ENCODE peak calls at places on chromosomes 13 and 19, in four cellular contexts. Q, M, Y and C are unnamed samples.

GRCh38 chr19:42291437-42291815 is 10.5 kb upstream of the PRR19 start:
- DNase-seq in Q (no peak), M (peak), Y (no peak), C (no peak)

GRCh38 chr13:102139626-102140025 is 262.2 kb downstream of the FGF14 start:
- DNase-seq in Q (no peak), M (no peak), Y (no peak), C (no peak)

GRCh38 chr19:56291857-56292256 is 19.3 kb downstream of the EDDM13 start:
- DNase-seq in Q (no peak), M (no peak), Y (no peak), C (no peak)

GRCh38 chr19:18846862-18847515 is 15.2 kb downstream of the UPF1 start:
- DNase-seq in Q (peak), M (peak), Y (peak), C (peak)

GRCh38 chr13:98837896-98838295 is 85.4 kb upstream of the SLC15A1 start:
- DNase-seq in Q (no peak), M (no peak), Y (no peak), C (no peak)

GRCh38 chr19:33813391-33814101 is 16.9 kb downstream of the KCTD15 start:
- DNase-seq in Q (no peak), M (peak), Y (no peak), C (no peak)

GRCh38 chr19:1944088-1944915 is 3.3 kb downstream of the CSNK1G2 start:
- DNase-seq in Q (no peak), M (no peak), Y (peak), C (no peak)

GRCh38 chr13:84885868-84886267 is 913.4 kb downstream of the SLITRK6 start:
- DNase-seq in Q (no peak), M (no peak), Y (no peak), C (no peak)

GRCh38 chr19:4543856-4544647 is 4.2 kb upstream of the LRG1 start:
- DNase-seq in Q (no peak), M (peak), Y (no peak), C (no peak)

GRCh38 chr13:51245583-51245982 is 23.4 kb downstream of the FAM124A start:
- DNase-seq in Q (no peak), M (no peak), Y (no peak), C (no peak)

GRCh38 chr19:1046117-1046626 is 6.3 kb downstream of the ABCA7 start:
- DNase-seq in Q (no peak), M (no peak), Y (no peak), C (no peak)

GRCh38 chr19:4547303-4548237 is 7.7 kb upstream of the LRG1 start:
- DNase-seq in Q (no peak), M (peak), Y (no peak), C (no peak)

GRCh38 chr13:98731038-98731437 is 21.4 kb downstream of the SLC15A1 start:
- DNase-seq in Q (no peak), M (no peak), Y (no peak), C (no peak)

GRCh38 chr13:52827839-52828238 is 20.6 kb downstream of the PCDH8 start:
- DNase-seq in Q (no peak), M (no peak), Y (no peak), C (no peak)

GRCh38 chr13:60329221-60329983 is 67.6 kb upstream of the TDRD3 start:
- DNase-seq in Q (peak), M (no peak), Y (peak), C (no peak)

GRCh38 chr19:14337510-14337909 is 43.7 kb upstream of the ADGRE5 start:
- DNase-seq in Q (no peak), M (no peak), Y (peak), C (no peak)

GRCh38 chr13:29538625-29538976 is 56.9 kb downstream of the SLC7A1 start:
- DNase-seq in Q (no peak), M (no peak), Y (no peak), C (no peak)

GRCh38 chr19:48660854-48661731 is 11.7 kb downstream of the NTN5 start:
- DNase-seq in Q (peak), M (peak), Y (peak), C (peak)

DNA sequence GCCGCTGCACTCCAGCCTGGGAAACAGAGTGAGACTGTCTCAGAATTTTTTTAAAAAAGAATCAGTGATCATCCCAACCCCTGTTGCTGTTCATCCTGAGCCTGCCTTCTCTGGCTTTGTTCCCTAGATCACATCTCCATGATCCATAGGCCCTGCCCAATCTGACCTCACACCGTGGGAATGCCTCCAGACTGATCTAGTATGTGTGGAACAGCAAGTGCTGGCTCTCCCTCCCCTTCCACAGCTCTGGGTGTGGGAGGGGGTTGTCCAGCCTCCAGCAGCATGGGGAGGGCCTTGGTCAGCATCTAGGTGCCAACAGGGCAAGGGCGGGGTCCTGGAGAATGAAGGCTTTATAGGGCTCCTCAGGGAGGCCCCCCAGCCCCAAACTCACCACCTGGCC is at the start of gene KLK2:
- DNase-seq in Q (no peak), M (no peak), Y (no peak), C (no peak)
- TF ChIP-seq CTCF in Q (no peak), M (no peak), Y (no peak), C (no peak)

GRCh38 chr13:45683701-45684100 is 18.4 kb upstream of the CBY2 start:
- DNase-seq in Q (no peak), M (no peak), Y (no peak), C (no peak)
- TF ChIP-seq CTCF in Q (no peak), M (no peak), Y (no peak), C (no peak)

GRCh38 chr13:113162783-113163685 is 4.6 kb downstream of the PROZ start:
- DNase-seq in Q (no peak), M (no peak), Y (no peak), C (no peak)
- TF ChIP-seq CTCF in Q (no peak), M (no peak), Y (no peak), C (no peak)

DNA sequence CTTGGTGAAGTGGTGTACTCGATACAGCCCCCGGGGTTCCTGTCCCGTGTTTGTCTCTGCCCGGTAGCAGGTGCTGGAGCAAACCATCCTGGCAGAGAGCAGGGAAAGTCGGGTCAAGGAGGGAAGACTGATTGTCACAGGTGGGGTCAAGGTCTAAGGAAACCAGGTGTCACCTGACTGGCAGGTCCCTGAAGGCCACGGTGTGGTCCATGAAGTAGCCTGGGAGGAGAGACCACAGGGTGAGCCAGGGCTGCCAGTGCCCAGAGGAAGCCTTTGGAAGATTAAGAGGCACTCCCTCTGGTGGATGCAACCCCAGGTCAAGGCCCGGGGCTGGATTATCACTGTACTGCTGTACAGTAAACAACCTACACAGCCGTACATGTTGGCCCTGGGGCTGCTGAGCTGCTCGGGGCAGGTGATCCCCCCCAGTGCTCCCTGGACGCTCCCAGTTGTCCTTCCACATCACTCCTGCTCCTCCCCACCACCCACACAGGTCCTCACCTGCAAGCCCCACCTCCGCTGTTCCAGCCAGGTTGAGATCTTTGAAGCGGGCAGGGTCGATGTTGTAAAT is 6.0 kb upstream of the CCER2 start:
- DNase-seq in Q (no peak), M (peak), Y (no peak), C (no peak)
- TF ChIP-seq CTCF in Q (no peak), M (no peak), Y (no peak), C (no peak)

DNA sequence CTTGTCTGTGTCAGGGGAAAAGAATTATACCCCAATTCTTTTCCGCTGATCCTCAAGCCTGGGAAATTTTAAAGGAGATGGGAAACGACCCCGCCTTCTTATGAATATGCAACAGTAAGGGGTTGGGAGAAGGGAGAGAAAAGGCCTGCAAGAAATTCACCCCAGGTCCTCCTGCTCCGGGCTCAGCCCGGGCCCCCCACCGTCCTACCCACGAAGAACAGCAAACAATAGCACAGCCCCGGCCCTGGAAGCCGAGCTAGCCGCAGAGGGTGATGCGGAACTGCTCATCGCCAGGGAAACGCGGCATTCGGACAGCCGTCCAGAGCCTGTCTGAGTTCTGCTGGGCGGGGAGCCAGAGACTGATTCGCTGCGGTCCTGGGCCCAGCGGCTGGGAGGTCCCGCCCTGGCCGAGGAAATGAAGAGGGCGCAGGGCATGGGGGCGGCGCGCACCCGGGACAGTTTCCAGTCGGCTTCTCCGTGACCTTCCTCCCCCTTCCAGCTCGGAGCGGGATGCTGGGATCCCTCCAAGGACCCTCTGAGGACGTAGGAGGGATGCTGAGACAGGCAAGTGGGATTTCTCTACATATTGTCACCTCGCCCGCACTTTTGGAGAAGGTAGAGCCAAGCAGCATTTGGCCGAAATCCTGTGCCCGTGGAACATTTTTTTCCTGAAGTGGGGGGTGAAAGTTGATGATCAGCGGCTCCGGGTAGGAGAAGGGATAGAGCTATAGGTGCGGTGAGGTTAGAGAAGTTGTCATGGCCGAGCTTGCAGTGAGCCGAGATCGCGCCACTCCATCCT is 82.3 kb upstream of the C1QTNF9B start:
- DNase-seq in Q (peak), M (peak), Y (peak), C (peak)
- TF ChIP-seq CTCF in Q (no peak), M (no peak), Y (no peak), C (no peak)

GRCh38 chr19:6774821-6775707 is 2.6 kb downstream of the VAV1 start:
- DNase-seq in Q (no peak), M (no peak), Y (no peak), C (no peak)

GRCh38 chr19:6772866-6773322 is 386 bp downstream of the VAV1 start:
- DNase-seq in Q (no peak), M (no peak), Y (no peak), C (no peak)

GRCh38 chr19:6769006-6769637 is 1.9 kb upstream of the SH2D3A start:
- DNase-seq in Q (no peak), M (no peak), Y (no peak), C (no peak)

GRCh38 chr19:6773323-6773931 is 919 bp downstream of the VAV1 start:
- DNase-seq in Q (peak), M (peak), Y (peak), C (peak)

DNA sequence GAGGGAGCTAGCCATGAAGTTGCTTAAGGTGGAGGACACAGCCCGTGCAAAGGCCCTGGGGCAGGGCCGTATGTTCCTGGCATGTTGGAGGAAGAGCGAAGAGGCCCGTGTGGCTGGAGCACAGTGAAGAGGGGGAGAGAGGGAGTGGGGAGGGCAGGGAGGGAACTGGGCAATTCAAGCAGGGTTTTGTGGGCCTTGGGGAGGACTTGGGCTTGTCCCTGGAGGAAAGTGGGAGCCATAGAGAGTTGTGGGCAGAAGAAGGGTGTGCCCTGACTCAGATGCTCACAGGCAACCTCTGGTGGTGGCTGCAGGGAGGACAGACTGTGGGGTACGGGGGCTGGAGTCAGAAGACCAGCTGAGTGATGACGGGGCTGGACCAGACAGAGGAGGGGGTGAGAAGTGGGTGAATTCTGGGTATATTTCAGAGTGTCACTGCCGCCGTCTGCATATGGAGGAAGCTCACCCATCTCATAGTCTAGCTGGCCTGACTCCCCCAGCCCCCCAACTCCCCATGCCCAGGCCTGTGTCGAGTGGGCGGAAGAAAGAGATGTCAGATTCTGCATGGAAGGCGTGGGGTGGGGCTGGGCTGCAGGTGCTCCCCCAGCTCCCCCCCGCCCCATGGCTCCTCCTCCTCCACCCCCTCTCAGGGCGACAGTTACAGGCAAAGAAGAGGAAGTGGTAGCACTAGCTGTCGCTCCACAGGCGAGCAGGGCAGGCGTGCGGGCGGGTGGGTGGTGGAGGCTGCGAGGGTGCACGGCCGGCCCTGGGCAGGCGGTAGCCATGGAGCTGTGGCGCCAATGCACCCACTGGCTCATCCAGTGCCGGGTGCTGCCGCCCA is at the start of gene VAV1:
- DNase-seq in Q (peak), M (peak), Y (peak), C (peak)
- TF ChIP-seq CTCF in Q (peak), M (peak), Y (no peak), C (no peak)